ENCODE peak calls at places on chromosome 10, in four cellular contexts. One of them, this sample, is unnamed.

GRCh38 chr10:87547734-87548311 is 43.1 kb downstream of the MINPP1 start:
- DNase-seq in uterus: no peak
- DNase-seq in ovary: no peak
- DNase-seq in tibial nerve: no peak
- DNase-seq in this sample: no peak

GRCh38 chr10:124174071-124174566 is 80.7 kb upstream of the CHST15 start:
- DNase-seq in tibial nerve: no peak
- DNase-seq in ovary: peak; percentile 22
- DNase-seq in uterus: no peak
- DNase-seq in this sample: no peak

GRCh38 chr10:285216-285967 is 150.1 kb downstream of the ZMYND11 start:
- DNase-seq in uterus: no peak
- DNase-seq in ovary: no peak
- DNase-seq in tibial nerve: no peak
- DNase-seq in this sample: no peak

GRCh38 chr10:34814228-34815173 is 595 bp downstream of the PARD3 start:
- DNase-seq in ovary: peak; percentile 77
- DNase-seq in uterus: peak; percentile 58
- DNase-seq in tibial nerve: no peak
- DNase-seq in this sample: no peak

GRCh38 chr10:12741255-12741915 is 260.1 kb downstream of the CCDC3 start:
- DNase-seq in tibial nerve: no peak
- DNase-seq in uterus: peak; percentile 66
- DNase-seq in ovary: peak; percentile 50
- DNase-seq in this sample: no peak

GRCh38 chr10:76209135-76209534 is 777.7 kb downstream of the LRMDA start:
- DNase-seq in tibial nerve: no peak
- DNase-seq in ovary: no peak
- DNase-seq in uterus: no peak
- DNase-seq in this sample: no peak

GRCh38 chr10:123800299-123800698 is 91.3 kb downstream of the CPXM2 start:
- DNase-seq in tibial nerve: no peak
- DNase-seq in uterus: no peak
- DNase-seq in ovary: no peak
- DNase-seq in this sample: no peak

GRCh38 chr10:98316661-98317060 is 48.7 kb upstream of the LOXL4 start:
- DNase-seq in uterus: no peak
- DNase-seq in ovary: no peak
- DNase-seq in tibial nerve: no peak
- DNase-seq in this sample: no peak

GRCh38 chr10:76319666-76320065 is 888.2 kb downstream of the LRMDA start:
- DNase-seq in uterus: no peak
- DNase-seq in tibial nerve: no peak
- DNase-seq in ovary: no peak
- DNase-seq in this sample: no peak

GRCh38 chr10:124997791-124998623 is 56.1 kb downstream of the ZRANB1 start:
- DNase-seq in ovary: no peak
- DNase-seq in tibial nerve: no peak
- DNase-seq in uterus: peak; percentile 15
- DNase-seq in this sample: no peak

GRCh38 chr10:69451209-69451783 is at the start of gene TSPAN15:
- DNase-seq in tibial nerve: peak; percentile 74
- DNase-seq in uterus: peak; percentile 83
- DNase-seq in ovary: peak; percentile 75
- DNase-seq in this sample: peak; percentile 78

GRCh38 chr10:75428434-75429158 is 2.8 kb upstream of the LRMDA start:
- DNase-seq in ovary: peak; percentile 38
- DNase-seq in tibial nerve: no peak
- DNase-seq in uterus: no peak
- DNase-seq in this sample: no peak

GRCh38 chr10:84118395-84119006 is 20.8 kb upstream of the GHITM start:
- DNase-seq in tibial nerve: no peak
- DNase-seq in uterus: no peak
- DNase-seq in ovary: no peak
- DNase-seq in this sample: no peak

GRCh38 chr10:92238586-92239098 is 52.2 kb downstream of the CPEB3 start:
- DNase-seq in uterus: peak; percentile 50
- DNase-seq in ovary: no peak
- DNase-seq in tibial nerve: peak; percentile 15
- DNase-seq in this sample: no peak

GRCh38 chr10:131129544-131129943 is 182.0 kb downstream of the TCERG1L start:
- DNase-seq in uterus: no peak
- DNase-seq in ovary: no peak
- DNase-seq in tibial nerve: no peak
- DNase-seq in this sample: no peak

GRCh38 chr10:65570143-65571010 is 1355.5 kb upstream of the LRRTM3 start:
- DNase-seq in ovary: peak; percentile 50
- DNase-seq in tibial nerve: no peak
- DNase-seq in uterus: no peak
- DNase-seq in this sample: no peak

GRCh38 chr10:101655581-101655980 is 39.4 kb downstream of the FBXW4 start:
- DNase-seq in uterus: peak; percentile 50
- DNase-seq in tibial nerve: no peak
- DNase-seq in ovary: no peak
- DNase-seq in this sample: no peak

GRCh38 chr10:59456199-59456598 is 93.8 kb upstream of the FAM13C start:
- DNase-seq in tibial nerve: no peak
- DNase-seq in uterus: no peak
- DNase-seq in ovary: no peak
- DNase-seq in this sample: no peak

GRCh38 chr10:114401195-114401741 is 3.0 kb downstream of the AFAP1L2 start:
- DNase-seq in uterus: peak; percentile 86
- DNase-seq in ovary: peak; percentile 75
- DNase-seq in tibial nerve: peak; percentile 75
- DNase-seq in this sample: no peak

GRCh38 chr10:107159871-107160270 is 4.6 kb downstream of the SORCS1 start:
- DNase-seq in tibial nerve: no peak
- DNase-seq in ovary: no peak
- DNase-seq in uterus: no peak
- DNase-seq in this sample: no peak

GRCh38 chr10:43044444-43045245 is 32.2 kb upstream of the RET start:
- DNase-seq in ovary: no peak
- DNase-seq in tibial nerve: peak; percentile 5
- DNase-seq in uterus: no peak
- DNase-seq in this sample: no peak

GRCh38 chr10:125263551-125263950 is 103.2 kb upstream of the CTBP2 start:
- DNase-seq in uterus: no peak
- DNase-seq in ovary: no peak
- DNase-seq in tibial nerve: no peak
- DNase-seq in this sample: no peak

GRCh38 chr10:133489816-133490588 is 36.3 kb downstream of the SCART1 start:
- DNase-seq in tibial nerve: no peak
- DNase-seq in ovary: no peak
- DNase-seq in uterus: no peak
- DNase-seq in this sample: no peak

GRCh38 chr10:17229016-17229716 is 1.1 kb downstream of the VIM start:
- DNase-seq in tibial nerve: peak; percentile 91
- DNase-seq in ovary: peak; percentile 93
- DNase-seq in uterus: peak; percentile 93
- DNase-seq in this sample: peak; percentile 81

GRCh38 chr10:43027331-43027955 is 49.4 kb upstream of the RET start:
- DNase-seq in uterus: no peak
- DNase-seq in tibial nerve: no peak
- DNase-seq in ovary: no peak
- DNase-seq in this sample: no peak

GRCh38 chr10:88207121-88207546 is 343.7 kb downstream of the PTEN start:
- DNase-seq in uterus: no peak
- DNase-seq in ovary: no peak
- DNase-seq in tibial nerve: no peak
- DNase-seq in this sample: no peak

GRCh38 chr10:126059101-126059826 is 162.9 kb downstream of the FANK1 start:
- DNase-seq in tibial nerve: no peak
- DNase-seq in uterus: no peak
- DNase-seq in ovary: no peak
- DNase-seq in this sample: no peak

GRCh38 chr10:5434017-5434753 is 21.8 kb downstream of the NET1 start:
- DNase-seq in tibial nerve: no peak
- DNase-seq in ovary: no peak
- DNase-seq in uterus: no peak
- DNase-seq in this sample: no peak

GRCh38 chr10:132648072-132648855 is 110.7 kb downstream of the INPP5A start:
- DNase-seq in tibial nerve: no peak
- DNase-seq in ovary: peak; percentile 23
- DNase-seq in uterus: no peak
- DNase-seq in this sample: no peak

GRCh38 chr10:133335238-133336122 is 1.2 kb downstream of the CALY start:
- DNase-seq in uterus: peak; percentile 59
- DNase-seq in ovary: peak; percentile 81
- DNase-seq in tibial nerve: peak; percentile 43
- DNase-seq in this sample: peak; percentile 76

GRCh38 chr10:87867453-87867852 is 4.0 kb downstream of the PTEN start:
- DNase-seq in ovary: no peak
- DNase-seq in uterus: no peak
- DNase-seq in tibial nerve: no peak
- DNase-seq in this sample: no peak

GRCh38 chr10:68302503-68302823 is 29.4 kb upstream of the HNRNPH3 start:
- DNase-seq in tibial nerve: no peak
- DNase-seq in uterus: no peak
- DNase-seq in ovary: no peak
- DNase-seq in this sample: no peak
- TF ChIP-seq CTCF in tibial nerve: peak; percentile 1
- TF ChIP-seq CTCF in uterus: no peak
- TF ChIP-seq CTCF in ovary: no peak
- TF ChIP-seq CTCF in this sample: peak; percentile 15

GRCh38 chr10:73408061-73408460 is 5.8 kb downstream of the ANXA7 start:
- DNase-seq in ovary: no peak
- DNase-seq in uterus: no peak
- DNase-seq in tibial nerve: no peak
- DNase-seq in this sample: no peak
- H3K27ac ChIP-seq in ovary: no peak overlapping the region
- H3K27ac ChIP-seq in uterus: no peak overlapping the region
- H3K27ac ChIP-seq in tibial nerve: no peak overlapping the region
- H3K27ac ChIP-seq in this sample: no peak overlapping the region

GRCh38 chr10:120458432-120458831 is 1.4 kb downstream of the PLPP4 start:
- DNase-seq in ovary: no peak
- DNase-seq in uterus: no peak
- DNase-seq in tibial nerve: no peak
- DNase-seq in this sample: no peak

GRCh38 chr10:120460776-120461175 is 3.7 kb downstream of the PLPP4 start:
- DNase-seq in ovary: no peak
- DNase-seq in uterus: no peak
- DNase-seq in tibial nerve: no peak
- DNase-seq in this sample: no peak

GRCh38 chr10:120457431-120458172 is 575 bp downstream of the PLPP4 start:
- DNase-seq in tibial nerve: no peak
- DNase-seq in uterus: no peak
- DNase-seq in ovary: no peak
- DNase-seq in this sample: no peak

GRCh38 chr10:120460191-120460590 is 3.2 kb downstream of the PLPP4 start:
- DNase-seq in tibial nerve: no peak
- DNase-seq in ovary: no peak
- DNase-seq in uterus: no peak
- DNase-seq in this sample: no peak

DNA sequence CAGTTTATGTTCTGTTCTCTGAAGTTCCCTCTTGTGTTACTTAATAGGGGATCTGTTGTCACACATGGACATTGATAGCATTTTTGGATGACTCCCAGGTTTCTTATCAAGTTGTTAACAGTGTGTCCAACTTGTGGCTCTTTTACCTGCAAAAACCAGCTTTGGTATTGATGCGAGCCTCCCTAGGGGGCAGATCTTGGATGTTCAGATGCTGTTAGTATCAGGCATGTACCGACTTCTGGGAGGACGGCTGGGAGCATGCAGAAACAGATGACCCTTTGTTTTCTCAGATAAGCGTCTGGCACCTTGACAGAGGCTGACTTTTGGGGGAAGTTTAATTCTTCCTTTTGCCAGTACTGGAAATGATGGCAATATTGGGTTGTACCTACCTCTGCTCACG is 2.2 kb downstream of the PLPP4 start:
- DNase-seq in ovary: no peak
- DNase-seq in tibial nerve: no peak
- DNase-seq in uterus: no peak
- DNase-seq in this sample: no peak
- H3K27me3 ChIP-seq in ovary: no peaks in the 10 kb centered on the region
- H3K27me3 ChIP-seq in tibial nerve: no peaks in the 10 kb centered on the region
- H3K27me3 ChIP-seq in uterus: no peaks in the 10 kb centered on the region
- H3K27me3 ChIP-seq in this sample: peaks cover 32% of the 10 kb centered on the region

DNA sequence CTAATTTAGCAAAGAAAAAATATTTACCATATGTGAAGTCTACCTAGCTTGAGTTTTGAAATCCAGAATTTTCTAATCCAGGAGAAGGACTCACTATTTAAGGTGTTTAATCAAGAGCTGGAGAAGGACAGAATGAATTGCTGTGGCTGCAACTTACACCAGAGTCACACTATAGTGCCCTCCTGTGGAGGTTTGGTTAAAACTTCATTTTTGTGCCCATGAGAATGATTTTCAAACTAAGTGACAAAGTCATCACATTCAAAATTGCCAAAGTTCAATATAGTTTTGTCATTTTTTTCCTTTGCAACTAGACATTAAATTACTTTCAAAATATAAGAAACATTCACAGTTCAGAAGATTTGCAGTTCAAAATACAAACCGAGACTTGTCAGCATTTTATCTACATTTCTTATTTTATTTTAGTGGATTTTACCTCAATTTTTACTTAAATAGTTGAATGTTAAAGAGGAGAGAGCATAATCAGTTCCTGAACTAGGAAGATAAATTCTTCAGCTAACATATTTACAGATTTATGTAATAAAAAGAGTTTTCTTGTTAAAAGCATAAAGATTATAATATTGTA is 70.7 kb downstream of the CABCOCO1 start:
- DNase-seq in uterus: peak; percentile 14
- DNase-seq in tibial nerve: no peak
- DNase-seq in ovary: no peak
- DNase-seq in this sample: no peak
- TF ChIP-seq CTCF in uterus: peak; percentile 62
- TF ChIP-seq CTCF in tibial nerve: peak; percentile 45
- TF ChIP-seq CTCF in ovary: peak; percentile 32
- TF ChIP-seq CTCF in this sample: peak; percentile 65

DNA sequence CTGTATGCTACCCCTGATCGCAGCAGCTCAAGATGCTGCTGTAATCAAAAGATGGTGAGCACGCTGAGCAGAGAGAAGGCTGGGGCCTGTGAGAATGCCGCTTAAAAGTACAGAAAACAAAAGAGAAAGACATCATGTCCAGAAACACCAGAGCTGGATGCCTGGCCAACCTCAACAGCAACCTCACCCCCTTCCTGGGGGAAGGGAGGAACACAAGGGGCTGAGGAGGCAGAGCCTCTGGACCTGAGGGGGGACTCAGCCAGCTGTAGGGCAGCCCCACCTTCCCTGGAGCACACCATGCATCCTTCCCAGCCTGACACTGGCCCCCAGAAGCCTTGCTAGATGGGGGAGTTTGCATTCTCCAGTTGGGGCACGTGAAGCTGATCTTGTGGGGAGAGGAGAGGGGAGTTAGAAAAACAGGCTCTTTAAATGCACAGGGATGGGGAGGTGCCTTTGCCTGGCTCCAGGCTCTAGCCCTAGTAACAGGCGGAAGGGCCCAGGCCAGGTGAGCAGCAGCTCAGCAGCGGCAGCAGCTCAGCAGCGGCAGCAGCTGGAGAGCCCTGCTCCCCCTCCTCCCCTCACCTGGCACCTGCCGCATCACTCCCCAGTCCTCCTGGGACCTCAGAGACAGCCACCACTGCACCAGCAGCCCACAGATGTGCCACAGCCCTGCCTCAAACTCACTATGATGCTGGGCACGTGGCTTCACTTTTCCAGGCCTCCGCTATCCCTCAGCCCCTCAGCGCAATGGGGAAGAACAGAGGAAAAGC is 156.3 kb downstream of the NEURL1 start:
- DNase-seq in ovary: no peak
- DNase-seq in uterus: no peak
- DNase-seq in tibial nerve: no peak
- DNase-seq in this sample: no peak
- H3K27ac ChIP-seq in ovary: peak overlapping the region; percentile 47
- H3K27ac ChIP-seq in uterus: peak overlapping the region; percentile 73
- H3K27ac ChIP-seq in tibial nerve: peak overlapping the region; percentile 90
- H3K27ac ChIP-seq in this sample: no peak overlapping the region

This sample was measured in CD4-positive, alpha-beta T cell.